ENCODE peak calls at places on chromosome 2, in five cellular contexts. W is stimulated activated CD8-positive, alpha-beta memory T cell treated with anti-CD3 and anti-CD28 coated beads, Interleukin-4, amount 100 ng/mL, for 4 hours; K is stimulated activated CD4-positive, alpha-beta T cell treated with anti-CD3 and anti-CD28 coated beads, Interleukin-4, amount 100 ng/mL, for 1 hour; O is Jurkat, Clone E6-1; G is astrocyte of the hippocampus. U is an unnamed sample.

GRCh38 chr2:165621086-165621560 is 151.6 kb downstream of the CSRNP3 start:
- DNase-seq in W (no peak), K (no peak), O (no peak), G (peak; percentile 84), U (no peak)

GRCh38 chr2:63189026-63189425 is 138.4 kb downstream of the OTX1 start:
- DNase-seq in W (no peak), K (no peak), O (peak; percentile 42), G (peak; percentile 34), U (no peak)

GRCh38 chr2:168545439-168546082 is 89.5 kb downstream of the CERS6 start:
- DNase-seq in W (no peak), K (no peak), O (no peak), G (peak; percentile 95), U (no peak)

GRCh38 chr2:195442458-195443175 is 214.4 kb upstream of the SLC39A10 start:
- DNase-seq in W (no peak), K (no peak), O (no peak), G (no peak), U (no peak)

GRCh38 chr2:6372317-6372903 is 493.3 kb downstream of the CMPK2 start:
- DNase-seq in W (no peak), K (no peak), O (no peak), G (peak; percentile 94), U (no peak)

GRCh38 chr2:218354850-218355443 is 1.7 kb upstream of the CATIP start:
- DNase-seq in W (no peak), K (no peak), O (no peak), G (no peak), U (no peak)

GRCh38 chr2:121529439-121530209 is 1.1 kb upstream of the RNU4ATAC start:
- DNase-seq in W (no peak), K (no peak), O (peak; percentile 11), G (peak; percentile 88), U (no peak)

GRCh38 chr2:46643951-46644350 is 164.6 kb downstream of the TMEM247 start:
- DNase-seq in W (no peak), K (no peak), O (peak; percentile 29), G (peak; percentile 62), U (no peak)

GRCh38 chr2:124888431-124888830 is 863.3 kb downstream of the CNTNAP5 start:
- DNase-seq in W (no peak), K (no peak), O (no peak), G (no peak), U (no peak)

GRCh38 chr2:224141304-224141703 is 102.2 kb upstream of the SERPINE2 start:
- DNase-seq in W (no peak), K (no peak), O (no peak), G (no peak), U (no peak)

GRCh38 chr2:100242891-100243670 is 79.2 kb downstream of the LONRF2 start:
- DNase-seq in W (no peak), K (peak; percentile 46), O (peak; percentile 43), G (peak; percentile 81), U (no peak)

GRCh38 chr2:204491528-204491927 is 53.7 kb upstream of the PARD3B start:
- DNase-seq in W (no peak), K (no peak), O (no peak), G (peak; percentile 84), U (no peak)